ENCODE peak calls at places on chromosome 16, in four cellular contexts. One of them, this sample, is unnamed.

GRCh38 chr16:89960966-89961365 is 12.4 kb downstream of the DEF8 start:
- DNase-seq in lung: no peak
- DNase-seq in SK-N-SH: no peak
- DNase-seq in fibroblast of lung: no peak
- DNase-seq in this sample: no peak

GRCh38 chr16:67704110-67704509 is 15.0 kb downstream of the GFOD2 start:
- DNase-seq in lung: no peak
- DNase-seq in SK-N-SH: no peak
- DNase-seq in fibroblast of lung: no peak
- DNase-seq in this sample: no peak

GRCh38 chr16:1917665-1918111 is 527 bp downstream of the HS3ST6 start:
- DNase-seq in fibroblast of lung: no peak
- DNase-seq in SK-N-SH: no peak
- DNase-seq in lung: no peak
- DNase-seq in this sample: no peak

GRCh38 chr16:47888142-47888541 is 267.7 kb downstream of the ABCC12 start:
- DNase-seq in SK-N-SH: no peak
- DNase-seq in fibroblast of lung: peak
- DNase-seq in lung: no peak
- DNase-seq in this sample: peak

GRCh38 chr16:56203052-56203451 is 11.8 kb downstream of the GNAO1 start:
- DNase-seq in SK-N-SH: peak
- DNase-seq in fibroblast of lung: peak
- DNase-seq in lung: no peak
- DNase-seq in this sample: peak

GRCh38 chr16:26981266-26981938 is 85.3 kb upstream of the C16orf82 start:
- DNase-seq in SK-N-SH: no peak
- DNase-seq in lung: no peak
- DNase-seq in fibroblast of lung: peak
- DNase-seq in this sample: no peak

GRCh38 chr16:72523087-72523486 is 351.1 kb upstream of the PMFBP1 start:
- DNase-seq in lung: no peak
- DNase-seq in fibroblast of lung: no peak
- DNase-seq in SK-N-SH: no peak
- DNase-seq in this sample: no peak

GRCh38 chr16:83956336-83957289 is 3.6 kb downstream of the OSGIN1 start:
- DNase-seq in lung: peak
- DNase-seq in SK-N-SH: peak
- DNase-seq in fibroblast of lung: peak
- DNase-seq in this sample: peak

GRCh38 chr16:67730326-67730725 is 11.2 kb upstream of the GFOD2 start:
- DNase-seq in fibroblast of lung: no peak
- DNase-seq in SK-N-SH: no peak
- DNase-seq in lung: no peak
- DNase-seq in this sample: no peak

GRCh38 chr16:58501242-58502131 is 1.5 kb downstream of the NDRG4 start:
- DNase-seq in SK-N-SH: peak
- DNase-seq in fibroblast of lung: peak
- DNase-seq in lung: no peak
- DNase-seq in this sample: peak

GRCh38 chr16:89359296-89360147 is 130.8 kb downstream of the ANKRD11 start:
- DNase-seq in fibroblast of lung: peak
- DNase-seq in SK-N-SH: no peak
- DNase-seq in lung: no peak
- DNase-seq in this sample: no peak

GRCh38 chr16:3112058-3112880 is at the start of gene ZNF205:
- DNase-seq in lung: peak
- DNase-seq in SK-N-SH: peak
- DNase-seq in fibroblast of lung: peak
- DNase-seq in this sample: peak

GRCh38 chr16:86799367-86799766 is 221.0 kb downstream of the FOXL1 start:
- DNase-seq in SK-N-SH: no peak
- DNase-seq in fibroblast of lung: no peak
- DNase-seq in lung: no peak
- DNase-seq in this sample: no peak

GRCh38 chr16:2762711-2763110 is 10.3 kb downstream of the SRRM2 start:
- DNase-seq in SK-N-SH: no peak
- DNase-seq in lung: no peak
- DNase-seq in fibroblast of lung: no peak
- DNase-seq in this sample: no peak

GRCh38 chr16:7085776-7086175 is 246.9 kb upstream of the RBFOX1 start:
- DNase-seq in lung: no peak
- DNase-seq in fibroblast of lung: no peak
- DNase-seq in SK-N-SH: no peak
- DNase-seq in this sample: no peak

GRCh38 chr16:65421596-65421995 is 299.7 kb upstream of the CDH11 start:
- DNase-seq in SK-N-SH: no peak
- DNase-seq in fibroblast of lung: no peak
- DNase-seq in lung: no peak
- DNase-seq in this sample: no peak

GRCh38 chr16:35746963-35747657 is 2287.7 kb downstream of the TP53TG3F start:
- DNase-seq in fibroblast of lung: no peak
- DNase-seq in SK-N-SH: no peak
- DNase-seq in lung: no peak
- DNase-seq in this sample: no peak

GRCh38 chr16:21264226-21265036 is 13.7 kb downstream of the CRYM start:
- DNase-seq in fibroblast of lung: peak
- DNase-seq in lung: no peak
- DNase-seq in SK-N-SH: no peak
- DNase-seq in this sample: no peak

GRCh38 chr16:53664724-53665345 is 38.8 kb downstream of the RPGRIP1L start:
- DNase-seq in fibroblast of lung: peak
- DNase-seq in lung: no peak
- DNase-seq in SK-N-SH: no peak
- DNase-seq in this sample: no peak

GRCh38 chr16:48959747-48960146 is 321.9 kb downstream of the CBLN1 start:
- DNase-seq in fibroblast of lung: no peak
- DNase-seq in SK-N-SH: no peak
- DNase-seq in lung: no peak
- DNase-seq in this sample: no peak

GRCh38 chr16:16183562-16183961 is 39.7 kb downstream of the ABCC6 start:
- DNase-seq in SK-N-SH: no peak
- DNase-seq in fibroblast of lung: no peak
- DNase-seq in lung: no peak
- DNase-seq in this sample: peak

GRCh38 chr16:20303012-20303411 is 24.3 kb downstream of the GP2 start:
- DNase-seq in SK-N-SH: no peak
- DNase-seq in fibroblast of lung: no peak
- DNase-seq in lung: no peak
- DNase-seq in this sample: no peak

GRCh38 chr16:75621170-75621477 is 2.0 kb downstream of the ADAT1 start:
- DNase-seq in SK-N-SH: peak
- DNase-seq in fibroblast of lung: peak
- DNase-seq in lung: no peak
- DNase-seq in this sample: peak

GRCh38 chr16:56824335-56824734 is 40.7 kb upstream of the SLC12A3 start:
- DNase-seq in fibroblast of lung: peak
- DNase-seq in lung: peak
- DNase-seq in SK-N-SH: no peak
- DNase-seq in this sample: no peak

GRCh38 chr16:89357460-89357859 is 132.9 kb downstream of the ANKRD11 start:
- DNase-seq in SK-N-SH: peak
- DNase-seq in lung: no peak
- DNase-seq in fibroblast of lung: no peak
- DNase-seq in this sample: peak

GRCh38 chr16:1340730-1341494 is 7.5 kb downstream of the BAIAP3 start:
- DNase-seq in lung: no peak
- DNase-seq in SK-N-SH: no peak
- DNase-seq in fibroblast of lung: no peak
- DNase-seq in this sample: no peak

GRCh38 chr16:2424061-2425007 is 4.9 kb upstream of the CCNF start:
- DNase-seq in lung: no peak
- DNase-seq in fibroblast of lung: no peak
- DNase-seq in SK-N-SH: no peak
- DNase-seq in this sample: no peak

GRCh38 chr16:57758331-57759117 is 23.0 kb downstream of the KATNB1 start:
- DNase-seq in lung: no peak
- DNase-seq in SK-N-SH: no peak
- DNase-seq in fibroblast of lung: no peak
- DNase-seq in this sample: no peak

GRCh38 chr16:68283840-68284595 is 19.7 kb downstream of the SLC7A6 start:
- DNase-seq in fibroblast of lung: no peak
- DNase-seq in SK-N-SH: no peak
- DNase-seq in lung: no peak
- DNase-seq in this sample: no peak

GRCh38 chr16:1003551-1004347 is 22.2 kb downstream of the SOX8 start:
- DNase-seq in fibroblast of lung: peak
- DNase-seq in lung: no peak
- DNase-seq in SK-N-SH: no peak
- DNase-seq in this sample: no peak

DNA sequence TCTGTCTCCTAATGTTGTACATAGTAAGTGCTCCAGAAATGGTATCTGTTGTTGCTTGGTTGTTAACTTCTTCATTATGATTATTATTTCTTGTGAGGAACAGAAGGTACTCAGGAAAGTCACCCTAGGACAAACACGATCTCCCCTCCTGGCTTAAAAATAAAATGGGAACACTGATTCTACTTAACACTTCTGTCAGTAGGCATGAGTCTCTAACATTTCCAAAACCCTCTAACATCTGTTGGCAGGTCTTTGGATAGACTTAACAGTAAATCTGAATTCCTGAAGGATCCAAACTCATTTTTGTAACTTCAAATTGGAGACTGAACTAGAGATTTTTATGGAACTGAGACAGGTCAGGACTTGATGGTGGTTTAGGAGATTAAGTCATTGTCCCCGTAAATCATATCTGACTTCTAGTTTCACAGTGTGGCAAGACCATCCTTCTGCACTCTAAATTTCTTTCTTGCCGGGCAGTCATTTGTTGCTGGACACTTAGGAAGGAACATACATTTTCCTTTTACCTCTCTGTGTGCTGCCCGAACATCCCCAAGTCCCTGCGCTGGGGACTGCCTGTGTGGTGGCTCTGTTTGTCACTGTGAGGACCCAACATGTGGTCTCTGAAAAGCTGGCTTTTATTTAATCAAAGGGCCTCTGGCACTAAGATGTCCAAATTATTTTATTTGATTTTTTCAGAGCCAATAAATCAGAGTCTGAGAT is 149.9 kb downstream of the NPIPB5 start:
- DNase-seq in lung: no peak
- DNase-seq in fibroblast of lung: no peak
- DNase-seq in SK-N-SH: no peak
- DNase-seq in this sample: peak
- H3K27ac ChIP-seq in lung: no peak
- H3K27ac ChIP-seq in fibroblast of lung: no peak
- H3K27ac ChIP-seq in SK-N-SH: no peak
- H3K27ac ChIP-seq in this sample: no peak

GRCh38 chr16:88120812-88121211 is 169.6 kb downstream of the BANP start:
- DNase-seq in lung: no peak
- DNase-seq in fibroblast of lung: no peak
- DNase-seq in SK-N-SH: no peak
- DNase-seq in this sample: no peak
- H3K27ac ChIP-seq in lung: no peak
- H3K27ac ChIP-seq in fibroblast of lung: no peak
- H3K27ac ChIP-seq in SK-N-SH: no peak
- H3K27ac ChIP-seq in this sample: no peak

GRCh38 chr16:70670175-70670574 is 15.7 kb downstream of the MTSS2 start:
- DNase-seq in SK-N-SH: no peak
- DNase-seq in lung: no peak
- DNase-seq in fibroblast of lung: no peak
- DNase-seq in this sample: no peak
- H3K27ac ChIP-seq in SK-N-SH: no peak
- H3K27ac ChIP-seq in lung: no peak
- H3K27ac ChIP-seq in fibroblast of lung: no peak
- H3K27ac ChIP-seq in this sample: no peak

GRCh38 chr16:85353839-85354622 is 241.8 kb upstream of the CIBAR2 start:
- DNase-seq in fibroblast of lung: no peak
- DNase-seq in SK-N-SH: no peak
- DNase-seq in lung: peak
- DNase-seq in this sample: no peak

GRCh38 chr16:85350973-85351372 is 238.7 kb upstream of the CIBAR2 start:
- DNase-seq in fibroblast of lung: peak
- DNase-seq in SK-N-SH: peak
- DNase-seq in lung: peak
- DNase-seq in this sample: no peak

GRCh38 chr16:85350146-85350728 is 238.0 kb upstream of the CIBAR2 start:
- DNase-seq in lung: no peak
- DNase-seq in SK-N-SH: no peak
- DNase-seq in fibroblast of lung: no peak
- DNase-seq in this sample: no peak

GRCh38 chr16:85353013-85353412 is 240.7 kb upstream of the CIBAR2 start:
- DNase-seq in SK-N-SH: no peak
- DNase-seq in lung: no peak
- DNase-seq in fibroblast of lung: no peak
- DNase-seq in this sample: no peak

GRCh38 chr16:85352221-85352620 is 239.9 kb upstream of the CIBAR2 start:
- DNase-seq in fibroblast of lung: no peak
- DNase-seq in lung: no peak
- DNase-seq in SK-N-SH: no peak
- DNase-seq in this sample: no peak
- H3K27ac ChIP-seq in fibroblast of lung: no peak
- H3K27ac ChIP-seq in lung: no peak
- H3K27ac ChIP-seq in SK-N-SH: no peak
- H3K27ac ChIP-seq in this sample: no peak

DNA sequence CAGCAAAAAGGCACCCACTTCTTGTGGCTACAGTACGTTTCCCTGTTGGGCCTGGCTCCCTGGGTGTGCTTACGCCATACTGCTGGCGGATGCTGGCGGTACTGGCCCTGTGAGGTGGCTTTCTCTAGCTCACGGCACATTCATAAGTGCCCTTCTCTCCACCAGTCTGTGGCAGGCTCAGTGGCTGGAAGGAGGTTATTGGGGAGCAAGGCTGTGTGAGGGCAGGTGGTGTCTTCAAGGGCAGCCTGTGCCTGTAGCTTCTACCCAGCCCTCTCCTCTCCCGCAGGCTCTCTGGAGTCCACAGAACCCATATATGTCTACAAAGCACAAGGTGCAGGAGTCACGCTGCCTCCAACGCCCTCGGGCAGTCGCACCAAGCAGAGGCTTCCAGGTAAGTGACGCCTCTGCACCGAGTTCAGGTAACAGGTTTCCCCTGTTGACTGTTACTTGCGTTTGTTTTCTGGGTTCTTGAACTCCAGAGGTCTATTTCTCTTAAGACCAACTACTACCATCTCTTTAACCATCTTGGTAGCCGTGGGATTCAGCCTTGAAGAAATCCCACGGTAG is 20.6 kb downstream of the NTAN1 start:
- DNase-seq in SK-N-SH: no peak
- DNase-seq in fibroblast of lung: no peak
- DNase-seq in lung: no peak
- DNase-seq in this sample: no peak
- H3K27ac ChIP-seq in SK-N-SH: no peak
- H3K27ac ChIP-seq in fibroblast of lung: no peak
- H3K27ac ChIP-seq in lung: no peak
- H3K27ac ChIP-seq in this sample: no peak

GRCh38 chr16:23498863-23499262 is 11.4 kb downstream of the GGA2 start:
- DNase-seq in SK-N-SH: no peak
- DNase-seq in lung: no peak
- DNase-seq in fibroblast of lung: no peak
- DNase-seq in this sample: no peak

GRCh38 chr16:23500212-23500865 is 10.0 kb downstream of the GGA2 start:
- DNase-seq in lung: no peak
- DNase-seq in fibroblast of lung: no peak
- DNase-seq in SK-N-SH: no peak
- DNase-seq in this sample: no peak

GRCh38 chr16:23496826-23497542 is 13.3 kb downstream of the GGA2 start:
- DNase-seq in SK-N-SH: no peak
- DNase-seq in lung: peak
- DNase-seq in fibroblast of lung: no peak
- DNase-seq in this sample: no peak

GRCh38 chr16:23499801-23500200 is 10.5 kb downstream of the GGA2 start:
- DNase-seq in fibroblast of lung: no peak
- DNase-seq in SK-N-SH: no peak
- DNase-seq in lung: no peak
- DNase-seq in this sample: peak

GRCh38 chr16:23497543-23497868 is 12.8 kb downstream of the GGA2 start:
- DNase-seq in fibroblast of lung: no peak
- DNase-seq in SK-N-SH: no peak
- DNase-seq in lung: no peak
- DNase-seq in this sample: no peak
- H3K27ac ChIP-seq in fibroblast of lung: no peak
- H3K27ac ChIP-seq in SK-N-SH: no peak
- H3K27ac ChIP-seq in lung: peak
- H3K27ac ChIP-seq in this sample: no peak

This sample was measured in endodermal cell.